ENCODE peak calls at places on chromosomes 12 and 14, in six cellular contexts. X is transverse colon, I is GM03348, G is endodermal cell, A is smooth muscle cell of the brain vasculature, V is M059J. Z is an unnamed sample.

GRCh38 chr12:481422-481821 is 21.7 kb downstream of the B4GALNT3 start:
- DNase-seq in X (no peak), I (peak), G (peak), V (no peak), A (peak), Z (no peak)

GRCh38 chr12:4819654-4820053 is 90.1 kb upstream of the KCNA1 start:
- DNase-seq in I (no peak), V (peak), A (no peak), G (no peak), X (no peak), Z (no peak)

GRCh38 chr12:57618966-57619433 is 7.8 kb downstream of the ARHGEF25 start:
- DNase-seq in A (no peak), V (no peak), X (no peak), G (no peak), I (no peak), Z (no peak)

GRCh38 chr14:92589213-92589852 is 75.8 kb downstream of the RIN3 start:
- DNase-seq in X (no peak), G (no peak), I (no peak), A (no peak), V (no peak), Z (peak)

GRCh38 chr14:89697281-89698060 is 257.1 kb downstream of the EFCAB11 start:
- DNase-seq in A (no peak), I (no peak), V (no peak), X (no peak), G (no peak), Z (no peak)

GRCh38 chr14:51206462-51206861 is 33.6 kb upstream of the TMX1 start:
- DNase-seq in G (no peak), I (no peak), V (no peak), X (no peak), A (no peak), Z (no peak)

GRCh38 chr14:100106661-100107112 is 41.5 kb downstream of the EVL start:
- DNase-seq in A (no peak), X (no peak), I (no peak), V (no peak), G (no peak), Z (no peak)

GRCh38 chr14:64294672-64295413 is 672 bp upstream of the ESR2 start:
- DNase-seq in V (peak), I (peak), X (peak), A (no peak), G (peak), Z (peak)

GRCh38 chr12:11741434-11742092 is 92.1 kb downstream of the ETV6 start:
- DNase-seq in X (no peak), G (no peak), I (no peak), A (no peak), V (no peak), Z (no peak)

GRCh38 chr12:104177663-104178501 is 37.7 kb upstream of the TXNRD1 start:
- DNase-seq in G (no peak), V (peak), A (peak), I (peak), X (peak), Z (peak)

GRCh38 chr14:77864085-77864484 is 64.2 kb downstream of the ADCK1 start:
- DNase-seq in A (no peak), V (no peak), X (no peak), I (no peak), G (no peak), Z (no peak)

GRCh38 chr14:99542566-99542965 is 61.4 kb downstream of the CCNK start:
- DNase-seq in X (no peak), V (no peak), A (no peak), G (no peak), I (no peak), Z (no peak)

GRCh38 chr12:32493282-32493681 is 93.9 kb downstream of the FGD4 start:
- DNase-seq in G (no peak), X (no peak), V (no peak), I (no peak), A (no peak), Z (no peak)

GRCh38 chr12:51579321-51579850 is 11.6 kb upstream of the SCN8A start:
- DNase-seq in I (no peak), V (peak), X (no peak), A (no peak), G (no peak), Z (no peak)

GRCh38 chr12:9741726-9742125 is 8.8 kb upstream of the CLECL1 start:
- DNase-seq in I (no peak), V (peak), G (no peak), A (no peak), X (peak), Z (no peak)

GRCh38 chr14:39428118-39428517 is 4.1 kb downstream of the FBXO33 start:
- DNase-seq in I (no peak), G (no peak), X (no peak), V (no peak), A (no peak), Z (no peak)

GRCh38 chr12:120674172-120674571 is 12.8 kb upstream of the MLEC start:
- DNase-seq in V (no peak), I (no peak), X (no peak), A (no peak), G (no peak), Z (no peak)

GRCh38 chr14:94646481-94646880 is 34.3 kb downstream of the SERPINA3 start:
- DNase-seq in I (no peak), G (no peak), V (no peak), A (peak), X (no peak), Z (no peak)

GRCh38 chr14:51395361-51395849 is 155.4 kb downstream of the TMX1 start:
- DNase-seq in V (peak), X (peak), I (peak), G (peak), A (peak), Z (peak)

GRCh38 chr14:71739273-71739990 is 192.8 kb upstream of the RGS6 start:
- DNase-seq in G (no peak), V (peak), X (peak), A (no peak), I (no peak), Z (no peak)

GRCh38 chr12:77932216-77932615 is 101.5 kb downstream of the NAV3 start:
- DNase-seq in A (no peak), X (no peak), V (no peak), I (no peak), G (no peak), Z (no peak)

GRCh38 chr12:54082402-54082892 is 28.8 kb downstream of the HOXC4 start:
- DNase-seq in V (peak), G (peak), I (peak), A (no peak), X (peak), Z (no peak)

Z was measured in fibroblast of gingiva.